ENCODE peak calls at places on chromosomes 13 and 19, in ten cellular contexts. Z, H, C, Q, V, K, S, R, T and Y are unnamed samples.

GRCh38 chr13:26983533-26984315 is 187.9 kb downstream of the USP12 start:
- DNase-seq in Z (no peak), H (no peak), C (no peak), Q (no peak), V (no peak), K (no peak), S (no peak), R (no peak), T (no peak), Y (no peak)

GRCh38 chr19:54248016-54248601 is 5.5 kb upstream of the LILRA6 start:
- DNase-seq in Z (peak), H (no peak), C (peak), Q (no peak), V (no peak), K (no peak), S (peak), R (no peak), T (no peak), Y (no peak)

GRCh38 chr13:73169971-73170370 is 111.2 kb downstream of the KLF5 start:
- DNase-seq in Z (no peak), H (no peak), C (no peak), Q (no peak), V (no peak), K (no peak), S (no peak), R (no peak), T (no peak), Y (no peak)

GRCh38 chr13:28586585-28587540 is 72.1 kb upstream of the POMP start:
- DNase-seq in Z (no peak), H (no peak), C (no peak), Q (no peak), V (no peak), K (no peak), S (no peak), R (no peak), T (no peak), Y (no peak)

GRCh38 chr19:48206402-48207093 is 36.1 kb downstream of the ZSWIM9 start:
- DNase-seq in Z (no peak), H (no peak), C (no peak), Q (no peak), V (no peak), K (no peak), S (no peak), R (no peak), T (no peak), Y (no peak)

GRCh38 chr13:51768378-51768921 is 35.5 kb downstream of the DHRS12 start:
- DNase-seq in Z (no peak), H (no peak), C (no peak), Q (no peak), V (no peak), K (no peak), S (no peak), R (no peak), T (no peak), Y (no peak)

GRCh38 chr19:38653028-38653571 is 5.7 kb downstream of the ACTN4 start:
- DNase-seq in Z (no peak), H (no peak), C (no peak), Q (no peak), V (no peak), K (no peak), S (no peak), R (no peak), T (no peak), Y (peak)

GRCh38 chr13:25267715-25268114 is 19.6 kb downstream of the MTMR6 start:
- DNase-seq in Z (no peak), H (no peak), C (no peak), Q (no peak), V (no peak), K (no peak), S (no peak), R (no peak), T (no peak), Y (no peak)

GRCh38 chr13:84885868-84886267 is 913.4 kb downstream of the SLITRK6 start:
- DNase-seq in Z (no peak), H (no peak), C (no peak), Q (no peak), V (no peak), K (no peak), S (no peak), R (no peak), T (no peak), Y (no peak)

GRCh38 chr13:40580566-40581276 is 85.7 kb downstream of the FOXO1 start:
- DNase-seq in Z (no peak), H (no peak), C (no peak), Q (no peak), V (no peak), K (no peak), S (no peak), R (no peak), T (no peak), Y (no peak)

GRCh38 chr19:46718157-46718933 is 1.4 kb upstream of the PRKD2 start:
- DNase-seq in Z (peak), H (no peak), C (peak), Q (peak), V (no peak), K (no peak), S (no peak), R (peak), T (peak), Y (no peak)

GRCh38 chr13:34749046-34749445 is 193.0 kb upstream of the NBEA start:
- DNase-seq in Z (no peak), H (no peak), C (no peak), Q (no peak), V (no peak), K (no peak), S (no peak), R (no peak), T (no peak), Y (no peak)

GRCh38 chr13:48235100-48235813 is 2.3 kb downstream of the ITM2B start:
- DNase-seq in Z (no peak), H (peak), C (no peak), Q (no peak), V (no peak), K (no peak), S (no peak), R (no peak), T (no peak), Y (no peak)

GRCh38 chr13:42063105-42063504 is 14.7 kb downstream of the DGKH start:
- DNase-seq in Z (no peak), H (no peak), C (no peak), Q (no peak), V (no peak), K (no peak), S (no peak), R (no peak), T (no peak), Y (no peak)

GRCh38 chr13:96426160-96426559 is 336.3 kb downstream of the HS6ST3 start:
- DNase-seq in Z (no peak), H (no peak), C (no peak), Q (no peak), V (no peak), K (no peak), S (no peak), R (no peak), T (no peak), Y (no peak)

GRCh38 chr19:51488491-51488890 is 10.2 kb downstream of the CEACAM18 start:
- DNase-seq in Z (no peak), H (no peak), C (no peak), Q (no peak), V (no peak), K (no peak), S (no peak), R (no peak), T (no peak), Y (no peak)

GRCh38 chr13:45162821-45163220 is 38.0 kb downstream of the KCTD4 start:
- DNase-seq in Z (no peak), H (no peak), C (no peak), Q (no peak), V (no peak), K (no peak), S (no peak), R (no peak), T (no peak), Y (no peak)

GRCh38 chr19:33414667-33415605 is 41.4 kb downstream of the CEBPG start:
- DNase-seq in Z (no peak), H (no peak), C (no peak), Q (no peak), V (no peak), K (peak), S (no peak), R (no peak), T (no peak), Y (no peak)

GRCh38 chr13:113564331-113565023 is 20.1 kb upstream of the TFDP1 start:
- DNase-seq in Z (no peak), H (no peak), C (no peak), Q (no peak), V (no peak), K (peak), S (no peak), R (no peak), T (no peak), Y (no peak)

GRCh38 chr13:42377640-42378382 is 105.9 kb downstream of the AKAP11 start:
- DNase-seq in Z (peak), H (no peak), C (peak), Q (no peak), V (no peak), K (no peak), S (no peak), R (no peak), T (no peak), Y (no peak)

GRCh38 chr19:42193706-42194105 is 23.8 kb downstream of the DEDD2 start:
- DNase-seq in Z (no peak), H (no peak), C (no peak), Q (no peak), V (no peak), K (no peak), S (no peak), R (no peak), T (no peak), Y (no peak)

GRCh38 chr19:4512070-4512469 is 6.2 kb downstream of the PLIN4 start:
- DNase-seq in Z (no peak), H (no peak), C (no peak), Q (no peak), V (no peak), K (no peak), S (no peak), R (no peak), T (no peak), Y (no peak)

GRCh38 chr13:52348081-52348480 is 57.9 kb downstream of the THSD1 start:
- DNase-seq in Z (no peak), H (no peak), C (no peak), Q (no peak), V (no peak), K (no peak), S (no peak), R (no peak), T (no peak), Y (no peak)